ENCODE peak calls at places on chromosomes 2 and 18, in eight cellular contexts. F is left ventricle myocardium inferior, S is lower lobe of right lung, V is kidney, K is colonic mucosa, I is heart right ventricle, L is adrenal gland, N is tibial artery. G is an unnamed sample. For H3K4me1 and H3K9me3, the result is how much of the 10 kb centered on the place peaks cover.

GRCh38 chr2:86703704-86704370 is 16.3 kb upstream of the RMND5A start:
- DNase-seq in S (no peak), L (peak), F (peak), I (peak), N (no peak), K (peak), V (no peak), G (no peak)

GRCh38 chr2:20369366-20369765 is 18.7 kb upstream of the PUM2 start:
- DNase-seq in F (no peak), V (no peak), S (no peak), N (no peak), I (no peak), L (peak), K (no peak), G (no peak)

GRCh38 chr2:118059919-118060478 is 28.3 kb upstream of the INSIG2 start:
- DNase-seq in K (no peak), I (no peak), F (no peak), S (no peak), N (no peak), L (no peak), V (no peak), G (no peak)

GRCh38 chr2:241882090-241882625 is 12.6 kb downstream of the RTP5 start:
- DNase-seq in I (peak), S (no peak), L (peak), K (peak), N (peak), V (peak), F (peak), G (peak)

GRCh38 chr2:204024503-204024902 is 87.9 kb downstream of the ICOS start:
- DNase-seq in N (peak), F (no peak), S (no peak), L (peak), V (no peak), K (peak), I (no peak), G (no peak)

GRCh38 chr2:120423167-120423943 is 77.4 kb downstream of the INHBB start:
- DNase-seq in L (no peak), F (no peak), V (no peak), I (no peak), N (no peak), K (no peak), S (no peak), G (no peak)

GRCh38 chr2:71827973-71828372 is 319.7 kb downstream of the CYP26B1 start:
- DNase-seq in L (no peak), N (no peak), S (no peak), K (no peak), V (no peak), I (no peak), F (no peak), G (no peak)

GRCh38 chr2:162014751-162015150 is 59.3 kb downstream of the DPP4 start:
- DNase-seq in L (no peak), V (no peak), S (no peak), N (no peak), I (no peak), F (no peak), K (no peak), G (no peak)

GRCh38 chr2:84830095-84830494 is 50.8 kb downstream of the TRABD2A start:
- DNase-seq in L (peak), N (peak), V (no peak), I (peak), F (peak), S (peak), K (no peak), G (peak)

GRCh38 chr2:118249970-118250369 is 161.7 kb downstream of the INSIG2 start:
- DNase-seq in K (no peak), F (no peak), V (no peak), S (no peak), I (no peak), N (no peak), L (no peak), G (no peak)

GRCh38 chr18:59672125-59672769 is 25.0 kb downstream of the CCBE1 start:
- DNase-seq in K (no peak), V (no peak), I (no peak), L (peak), F (no peak), S (no peak), N (no peak), G (no peak)

GRCh38 chr2:16640867-16641266 is 24.8 kb downstream of the CYRIA start:
- DNase-seq in F (peak), V (peak), L (peak), S (no peak), I (peak), K (no peak), N (no peak), G (no peak)

GRCh38 chr2:43106767-43107527 is 119.5 kb downstream of the ZFP36L2 start:
- DNase-seq in S (no peak), V (no peak), N (no peak), F (no peak), L (no peak), I (peak), K (no peak), G (no peak)

GRCh38 chr2:238425979-238426567 is 654 bp upstream of the ASB1 start:
- DNase-seq in K (no peak), I (no peak), L (no peak), F (no peak), N (no peak), S (no peak), V (peak), G (no peak)

GRCh38 chr2:146678516-146678915 is 1166.3 kb upstream of the ACVR2A start:
- DNase-seq in S (no peak), V (no peak), N (no peak), L (no peak), K (no peak), F (no peak), I (no peak), G (no peak)

GRCh38 chr2:205461169-205461568 is 221.1 kb upstream of the NRP2 start:
- DNase-seq in K (no peak), L (no peak), N (no peak), S (no peak), V (no peak), I (no peak), F (no peak), G (no peak)

GRCh38 chr2:216372761-216373291 is 543 bp upstream of the MARCHF4 start:
- DNase-seq in V (no peak), L (no peak), K (no peak), I (no peak), F (no peak), S (no peak), N (no peak), G (no peak)

GRCh38 chr18:79902640-79903039 is 48.8 kb downstream of the SLC66A2 start:
- DNase-seq in I (no peak), V (no peak), L (no peak), F (no peak), K (no peak), S (no peak), N (peak), G (no peak)

GRCh38 chr18:35703043-35703688 is 121.6 kb downstream of the GALNT1 start:
- DNase-seq in L (no peak), V (no peak), N (no peak), F (no peak), K (no peak), S (no peak), I (no peak), G (no peak)

GRCh38 chr2:108640731-108641130 is 78.6 kb upstream of the RANBP2 start:
- DNase-seq in F (no peak), L (no peak), K (no peak), S (no peak), I (no peak), V (no peak), N (no peak), G (no peak)

GRCh38 chr18:75209952-75210261 is 690 bp upstream of the TSHZ1 start:
- DNase-seq in I (no peak), K (no peak), N (no peak), F (no peak), V (no peak), L (no peak), S (no peak), G (no peak)

GRCh38 chr2:168457177-168457905 is 1.3 kb downstream of the CERS6 start:
- DNase-seq in V (no peak), I (no peak), L (no peak), S (no peak), N (no peak), F (no peak), K (no peak), G (no peak)

GRCh38 chr2:172225786-172226185 is 123.1 kb upstream of the DLX2 start:
- DNase-seq in S (no peak), F (no peak), L (no peak), N (no peak), K (no peak), I (no peak), V (no peak), G (no peak)

GRCh38 chr18:59096098-59096779 is 43.4 kb upstream of the SEC11C start:
- DNase-seq in F (no peak), V (no peak), L (no peak), K (no peak), N (no peak), S (no peak), I (no peak), G (no peak)

GRCh38 chr2:64704996-64705395 is 51.3 kb upstream of the SERTAD2 start:
- DNase-seq in S (no peak), K (no peak), V (no peak), F (no peak), L (no peak), I (no peak), N (no peak), G (no peak)
- H3K4me1 ChIP-seq in S (under half), K (under half), V (under half), F (under half), L (under half), I (under half), N (under half), G (under half)

GRCh38 chr18:78499586-78499985 is 480.0 kb upstream of the SALL3 start:
- DNase-seq in S (no peak), N (no peak), V (no peak), F (no peak), L (no peak), K (no peak), I (no peak), G (no peak)

GRCh38 chr18:78503129-78503528 is 476.5 kb upstream of the SALL3 start:
- DNase-seq in L (no peak), S (no peak), I (no peak), N (no peak), F (no peak), V (no peak), K (no peak), G (no peak)

GRCh38 chr18:78497641-78498040 is 482.0 kb upstream of the SALL3 start:
- DNase-seq in S (no peak), I (no peak), L (no peak), N (no peak), K (no peak), F (no peak), V (no peak), G (peak)

GRCh38 chr18:78506031-78506461 is 473.6 kb upstream of the SALL3 start:
- DNase-seq in N (no peak), S (no peak), F (no peak), L (no peak), K (no peak), V (no peak), I (no peak), G (no peak)

DNA sequence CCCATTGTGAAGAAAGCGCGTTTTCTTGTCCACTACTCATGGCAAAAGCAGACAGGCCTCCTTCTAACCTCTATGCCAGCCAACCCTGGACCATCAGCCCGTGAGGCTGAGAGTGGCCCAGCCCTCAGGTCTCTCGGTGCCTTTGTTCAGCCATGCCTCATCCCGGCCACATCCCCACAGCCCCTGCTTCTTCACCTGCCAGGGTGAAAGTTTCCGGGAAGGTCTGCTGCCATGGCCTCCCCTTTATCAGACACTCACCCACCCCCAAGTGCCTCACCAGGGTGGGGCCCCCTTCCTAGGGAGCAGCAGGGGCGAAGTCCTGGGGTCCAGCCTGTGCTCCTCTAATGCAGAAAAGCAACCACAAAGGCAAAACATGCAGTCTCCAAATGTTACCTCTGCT is 478.4 kb upstream of the SALL3 start:
- DNase-seq in V (no peak), N (no peak), K (no peak), F (no peak), I (no peak), L (no peak), S (no peak), G (no peak)
- H3K9me3 ChIP-seq in V (under half), N (under half), K (under half), F (under half), I (under half), L (under half), S (under half), G (under half)

DNA sequence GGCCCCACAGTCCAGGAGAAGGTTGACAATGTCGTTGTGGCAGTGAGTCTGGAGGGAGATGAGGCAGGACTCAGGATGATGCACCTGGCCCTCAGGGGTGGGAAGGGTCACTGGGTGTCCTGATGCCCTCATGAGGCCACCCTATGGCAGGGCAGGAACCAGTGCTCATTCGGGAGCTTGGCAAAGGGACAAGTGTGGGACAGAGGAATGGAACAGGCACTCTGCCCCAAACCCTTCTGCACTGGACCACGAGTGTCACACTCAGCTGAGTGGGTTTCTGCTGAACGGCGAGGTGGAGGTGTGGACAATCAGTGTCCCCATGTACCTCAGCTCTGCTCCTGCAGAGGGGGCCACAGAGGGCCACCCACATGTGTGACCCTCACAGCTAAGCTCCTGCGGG is 32.0 kb downstream of the ANKMY1 start:
- DNase-seq in F (no peak), N (no peak), I (no peak), K (no peak), S (no peak), V (no peak), L (no peak), G (no peak)
- TF ChIP-seq CTCF in F (no peak), N (no peak), I (no peak), K (no peak), S (no peak), V (no peak), L (no peak), G (no peak)

DNA sequence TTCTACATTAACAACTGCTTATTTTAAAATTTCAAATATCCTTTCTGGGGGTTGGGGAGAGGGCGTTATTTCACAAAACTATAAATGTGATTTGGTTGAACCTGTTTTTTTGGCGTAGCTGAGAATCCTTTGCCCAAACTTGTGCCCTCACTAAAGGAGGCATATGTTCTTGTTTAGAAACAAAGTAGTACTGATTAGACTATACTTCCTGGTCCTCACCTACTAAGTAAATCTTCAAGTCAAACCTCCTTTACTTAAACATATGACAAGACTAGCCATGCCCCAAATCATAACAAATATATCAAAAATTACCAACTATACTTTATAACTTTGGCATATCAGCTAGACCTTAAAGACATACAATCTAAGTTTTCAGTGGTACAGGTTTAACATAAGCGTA is 5.8 kb downstream of the EIF2AK3 start:
- DNase-seq in S (no peak), I (no peak), F (no peak), K (no peak), N (no peak), V (no peak), L (no peak), G (no peak)
- H3K4me1 ChIP-seq in S (under half), I (under half), F (half or more), K (under half), N (under half), V (under half), L (under half), G (under half)

GRCh38 chr18:72206814-72207213 is 337.3 kb downstream of the CBLN2 start:
- DNase-seq in L (no peak), V (no peak), F (no peak), N (no peak), K (no peak), S (no peak), I (no peak), G (no peak)
- H3K9me3 ChIP-seq in L (under half), V (under half), F (under half), N (under half), K (under half), S (under half), I (under half), G (under half)

GRCh38 chr2:229467783-229468182 is 196.7 kb upstream of the PID1 start:
- DNase-seq in I (no peak), S (no peak), V (no peak), K (no peak), F (no peak), N (no peak), L (no peak), G (no peak)
- TF ChIP-seq CTCF in I (no peak), S (no peak), V (no peak), K (no peak), F (no peak), N (no peak), L (no peak), G (no peak)

GRCh38 chr2:127642706-127643697 is 3.0 kb upstream of the GPR17 start:
- DNase-seq in N (no peak), V (peak), S (no peak), I (no peak), L (peak), K (no peak), F (no peak), G (peak)
- H3K4me1 ChIP-seq in N (under half), V (under half), S (half or more), I (under half), L (under half), K (under half), F (half or more), G (under half)

G was measured in upper lobe of left lung.